ENCODE peak calls at places on chromosomes 4 and X, in nine cellular contexts. L, E, D, S, K, Q, R, Y and P are unnamed samples. For H3K9me3 and H3K4me1, the result is how much of the 10 kb centered on the place peaks cover.

GRCh38 chr4:57424231-57424897 is 314.2 kb upstream of the IGFBP7 start:
- DNase-seq in L (no peak), E (no peak), D (no peak), S (peak), K (no peak), Q (no peak), R (peak), Y (peak), P (peak)

GRCh38 chr4:103060453-103061148 is 16.0 kb downstream of the SLC9B2 start:
- DNase-seq in L (no peak), E (no peak), D (no peak), S (no peak), K (no peak), Q (no peak), R (no peak), Y (no peak), P (no peak)

GRCh38 chr4:16159321-16159720 is 67.0 kb downstream of the TAPT1 start:
- DNase-seq in L (no peak), E (no peak), D (no peak), S (no peak), K (peak), Q (no peak), R (no peak), Y (no peak), P (no peak)

GRCh38 chr4:95540227-95540626 is 8.5 kb downstream of the UNC5C start:
- DNase-seq in L (no peak), E (no peak), D (no peak), S (no peak), K (no peak), Q (no peak), R (peak), Y (no peak), P (no peak)

GRCh38 chrX:20352935-20353336 is 86.2 kb upstream of the RPS6KA3 start:
- DNase-seq in L (no peak), E (no peak), D (no peak), S (no peak), K (no peak), Q (no peak), R (no peak), Y (no peak), P (no peak)

GRCh38 chrX:119168104-119168503 is 40.5 kb upstream of the KIAA1210 start:
- DNase-seq in L (no peak), E (no peak), D (no peak), S (no peak), K (no peak), Q (no peak), R (no peak), Y (no peak), P (no peak)

GRCh38 chrX:115330498-115331138 is 41.1 kb downstream of the LUZP4 start:
- DNase-seq in L (peak), E (peak), D (no peak), S (peak), K (peak), Q (no peak), R (peak), Y (peak), P (peak)

GRCh38 chrX:11117751-11118150 is 6.6 kb downstream of the HCCS start:
- DNase-seq in L (no peak), E (no peak), D (no peak), S (no peak), K (no peak), Q (no peak), R (no peak), Y (no peak), P (no peak)

GRCh38 chr4:2788532-2789103 is 4.3 kb upstream of the SH3BP2 start:
- DNase-seq in L (no peak), E (no peak), D (peak), S (peak), K (peak), Q (peak), R (no peak), Y (peak), P (no peak)

GRCh38 chrX:77937291-77937690 is 26.8 kb downstream of the ATP7A start:
- DNase-seq in L (no peak), E (no peak), D (no peak), S (no peak), K (no peak), Q (no peak), R (peak), Y (peak), P (no peak)

GRCh38 chr4:83219344-83219990 is 65.1 kb downstream of the COQ2 start:
- DNase-seq in L (peak), E (no peak), D (peak), S (no peak), K (no peak), Q (no peak), R (peak), Y (no peak), P (peak)

GRCh38 chrX:119734897-119735339 is 23.5 kb upstream of the SOWAHD start:
- DNase-seq in L (no peak), E (peak), D (peak), S (peak), K (no peak), Q (peak), R (no peak), Y (no peak), P (no peak)

GRCh38 chr4:179804440-179804839 is 2362.2 kb upstream of the AGA start:
- DNase-seq in L (no peak), E (no peak), D (no peak), S (no peak), K (no peak), Q (no peak), R (no peak), Y (peak), P (no peak)

GRCh38 chrX:121479406-121479805 is 432.0 kb downstream of the GLUD2 start:
- DNase-seq in L (no peak), E (no peak), D (no peak), S (no peak), K (no peak), Q (no peak), R (no peak), Y (no peak), P (no peak)

GRCh38 chr4:721261-722171 is 15.9 kb downstream of the PCGF3 start:
- DNase-seq in L (peak), E (no peak), D (no peak), S (no peak), K (peak), Q (peak), R (peak), Y (no peak), P (peak)

GRCh38 chr4:158768577-158769174 is at the start of gene FNIP2:
- DNase-seq in L (peak), E (peak), D (peak), S (peak), K (peak), Q (peak), R (peak), Y (peak), P (no peak)

GRCh38 chr4:4577359-4577875 is 35.6 kb upstream of the STX18 start:
- DNase-seq in L (no peak), E (no peak), D (no peak), S (no peak), K (no peak), Q (no peak), R (no peak), Y (no peak), P (no peak)

GRCh38 chrX:109281478-109282275 is 200.2 kb downstream of the GUCY2F start:
- DNase-seq in L (no peak), E (no peak), D (no peak), S (no peak), K (no peak), Q (no peak), R (peak), Y (no peak), P (no peak)

GRCh38 chrX:133749370-133749769 is 236.0 kb downstream of the GPC3 start:
- DNase-seq in L (no peak), E (no peak), D (no peak), S (no peak), K (no peak), Q (no peak), R (no peak), Y (no peak), P (no peak)

DNA sequence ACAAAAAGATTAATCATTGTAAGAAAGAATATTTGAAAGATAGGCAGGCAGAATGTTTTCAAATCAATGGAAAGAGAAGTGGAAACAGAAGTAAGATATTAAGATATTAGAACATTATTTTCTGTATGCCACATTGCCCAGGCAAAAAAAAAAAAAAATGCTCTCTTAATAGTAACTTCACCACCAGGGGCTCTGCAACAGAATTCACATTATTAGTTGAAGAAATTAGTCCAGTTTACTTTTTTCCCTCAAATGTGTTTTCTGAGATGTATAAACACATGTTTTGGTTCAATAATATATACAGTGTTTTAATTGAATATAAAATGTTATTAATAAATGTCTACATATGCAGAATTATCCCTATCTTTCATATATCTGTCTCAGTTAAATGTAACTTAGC is 78.0 kb upstream of the ADAD1 start:
- DNase-seq in L (no peak), E (no peak), D (no peak), S (no peak), K (no peak), Q (no peak), R (no peak), Y (no peak), P (no peak)
- TF ChIP-seq CTCF in L (no peak), E (no peak), D (peak), S (no peak), K (no peak), Q (no peak), R (peak), Y (peak), P (no peak)

GRCh38 chrX:66163447-66163846 is 600 bp upstream of the HEPH start:
- DNase-seq in L (no peak), E (no peak), D (no peak), S (no peak), K (no peak), Q (no peak), R (no peak), Y (no peak), P (no peak)
- H3K9me3 ChIP-seq in L (under half), E (under half), D (under half), S (under half), K (under half), Q (under half), R (under half), Y (under half), P (under half)

GRCh38 chrX:41388543-41388942 is 54.6 kb downstream of the DDX3X start:
- DNase-seq in L (no peak), E (no peak), D (no peak), S (no peak), K (no peak), Q (no peak), R (no peak), Y (no peak), P (no peak)

GRCh38 chrX:41382699-41383645 is 49.0 kb downstream of the DDX3X start:
- DNase-seq in L (no peak), E (no peak), D (no peak), S (no peak), K (peak), Q (no peak), R (no peak), Y (peak), P (no peak)

GRCh38 chrX:41389311-41389888 is 55.4 kb downstream of the DDX3X start:
- DNase-seq in L (no peak), E (no peak), D (no peak), S (peak), K (peak), Q (no peak), R (no peak), Y (no peak), P (no peak)

GRCh38 chrX:41384041-41384705 is 50.2 kb downstream of the DDX3X start:
- DNase-seq in L (peak), E (peak), D (peak), S (peak), K (peak), Q (peak), R (peak), Y (peak), P (no peak)

GRCh38 chrX:41386222-41386990 is 52.4 kb downstream of the DDX3X start:
- DNase-seq in L (no peak), E (no peak), D (no peak), S (no peak), K (no peak), Q (no peak), R (no peak), Y (peak), P (no peak)
- H3K4me1 ChIP-seq in L (under half), E (under half), D (under half), S (under half), K (under half), Q (under half), R (under half), Y (under half), P (under half)

GRCh38 chrX:143648705-143649104 is 12.8 kb upstream of the SLITRK4 start:
- DNase-seq in L (no peak), E (no peak), D (no peak), S (no peak), K (no peak), Q (no peak), R (no peak), Y (no peak), P (no peak)
- TF ChIP-seq CTCF in L (no peak), E (no peak), D (peak), S (peak), K (peak), Q (no peak), R (no peak), Y (no peak), P (peak)

DNA sequence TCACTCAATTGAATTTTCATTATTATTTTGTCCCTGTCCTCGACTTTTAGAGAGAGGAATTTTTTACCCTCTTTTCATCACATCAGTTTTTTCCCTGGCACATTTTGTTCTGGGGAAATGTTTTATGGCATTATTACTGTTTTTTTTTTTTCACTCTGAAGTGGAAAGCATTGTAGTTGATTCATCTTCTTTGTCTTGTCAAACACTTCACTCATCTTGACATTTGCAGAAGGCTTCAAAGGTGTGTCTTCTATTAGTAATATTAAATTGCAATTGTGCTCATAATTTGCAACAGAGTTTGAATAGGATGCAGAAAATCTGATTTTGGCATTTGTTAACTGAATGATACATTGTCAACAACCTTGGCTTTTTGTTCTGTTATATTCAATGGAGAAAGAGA is 545.4 kb upstream of the ARX start:
- DNase-seq in L (no peak), E (no peak), D (no peak), S (no peak), K (no peak), Q (no peak), R (no peak), Y (no peak), P (no peak)
- H3K9me3 ChIP-seq in L (under half), E (under half), D (under half), S (under half), K (under half), Q (under half), R (under half), Y (under half), P (under half)

GRCh38 chrX:72120798-72121197 is 10.9 kb downstream of the RTL5 start:
- DNase-seq in L (no peak), E (no peak), D (no peak), S (no peak), K (no peak), Q (no peak), R (no peak), Y (no peak), P (no peak)
- H3K4me1 ChIP-seq in L (under half), E (under half), D (under half), S (under half), K (under half), Q (under half), R (under half), Y (under half), P (under half)

GRCh38 chr4:97645437-97645836 is 497.8 kb downstream of the STPG2 start:
- DNase-seq in L (no peak), E (no peak), D (no peak), S (no peak), K (no peak), Q (no peak), R (no peak), Y (no peak), P (no peak)
- TF ChIP-seq CTCF in L (no peak), E (no peak), D (no peak), S (no peak), K (no peak), Q (no peak), R (no peak), Y (no peak), P (no peak)